ENCODE peak calls at places on chromosomes 2 and 18, in six cellular contexts. C is GM06990, K is ovary, B is lung, T is thyroid gland, L is IMR-90. Z is an unnamed sample. For H3K36me3, the result is how much of the 10 kb centered on the place peaks cover.

GRCh38 chr2:109537565-109538221 is 76.1 kb downstream of the SEPTIN10 start:
- DNase-seq in C (no peak), K (no peak), B (no peak), T (no peak), L (peak), Z (no peak)

GRCh38 chr2:3282056-3282998 is 95.3 kb downstream of the EIPR1 start:
- DNase-seq in C (no peak), K (no peak), B (no peak), T (peak), L (peak), Z (peak)

GRCh38 chr2:34096552-34097171 is 497.6 kb upstream of the FAM98A start:
- DNase-seq in C (no peak), K (no peak), B (peak), T (peak), L (peak), Z (no peak)

GRCh38 chr18:21851327-21851961 is 110.9 kb downstream of the MIB1 start:
- DNase-seq in C (no peak), K (no peak), B (no peak), T (no peak), L (peak), Z (no peak)

GRCh38 chr2:33033524-33034150 is 86.9 kb downstream of the LTBP1 start:
- DNase-seq in C (no peak), K (no peak), B (no peak), T (no peak), L (peak), Z (no peak)

GRCh38 chr2:15909157-15909556 is 31.2 kb upstream of the MYCN start:
- DNase-seq in C (no peak), K (no peak), B (no peak), T (no peak), L (no peak), Z (no peak)

GRCh38 chr2:23491622-23492336 is 106.8 kb downstream of the KLHL29 start:
- DNase-seq in C (no peak), K (no peak), B (no peak), T (no peak), L (no peak), Z (no peak)

GRCh38 chr2:185245216-185245615 is 493.4 kb upstream of the FSIP2 start:
- DNase-seq in C (no peak), K (no peak), B (no peak), T (no peak), L (no peak), Z (no peak)

GRCh38 chr2:45813003-45813601 is 161.6 kb downstream of the PRKCE start:
- DNase-seq in C (no peak), K (peak), B (no peak), T (no peak), L (peak), Z (peak)

GRCh38 chr2:219442206-219443015 is 7.8 kb downstream of the SPEG start:
- DNase-seq in C (no peak), K (peak), B (no peak), T (no peak), L (no peak), Z (peak)

GRCh38 chr2:1448009-1448408 is 34.7 kb downstream of the TPO start:
- DNase-seq in C (no peak), K (no peak), B (no peak), T (no peak), L (no peak), Z (no peak)

GRCh38 chr2:148875387-148876051 is 492 bp downstream of the KIF5C start:
- DNase-seq in C (peak), K (no peak), B (no peak), T (no peak), L (no peak), Z (no peak)

GRCh38 chr2:195410272-195410671 is 246.8 kb upstream of the SLC39A10 start:
- DNase-seq in C (peak), K (no peak), B (no peak), T (no peak), L (no peak), Z (no peak)

GRCh38 chr2:156892449-156893335 is 364.8 kb upstream of the GALNT5 start:
- DNase-seq in C (peak), K (no peak), B (no peak), T (peak), L (peak), Z (no peak)

GRCh38 chr2:166106431-166107015 is 21.3 kb downstream of the SCN1A start:
- DNase-seq in C (no peak), K (no peak), B (no peak), T (no peak), L (peak), Z (no peak)

GRCh38 chr2:237026981-237027711 is 58.5 kb upstream of the COPS8 start:
- DNase-seq in C (no peak), K (peak), B (peak), T (peak), L (peak), Z (peak)

GRCh38 chr2:201260302-201260800 is at the start of gene CASP8:
- DNase-seq in C (no peak), K (no peak), B (peak), T (no peak), L (peak), Z (no peak)

GRCh38 chr18:2846241-2846637 is 567 bp upstream of the EMILIN2 start:
- DNase-seq in C (no peak), K (no peak), B (no peak), T (peak), L (peak), Z (peak)

GRCh38 chr2:24164416-24164973 is 10.4 kb upstream of the FAM228A start:
- DNase-seq in C (peak), K (no peak), B (no peak), T (no peak), L (no peak), Z (no peak)

GRCh38 chr2:81576713-81577112 is 1272.2 kb upstream of the LRRTM1 start:
- DNase-seq in C (no peak), K (no peak), B (no peak), T (no peak), L (no peak), Z (no peak)

GRCh38 chr2:227642691-227643090 is 23.9 kb upstream of the SCYGR5 start:
- DNase-seq in C (no peak), K (no peak), B (no peak), T (no peak), L (no peak), Z (no peak)

GRCh38 chr2:50345691-50346090 is 686.2 kb downstream of the NRXN1 start:
- DNase-seq in C (no peak), K (no peak), B (no peak), T (no peak), L (no peak), Z (no peak)

GRCh38 chr2:201929627-201930026 is 104.0 kb upstream of the FZD7 start:
- DNase-seq in C (no peak), K (no peak), B (no peak), T (no peak), L (no peak), Z (no peak)

GRCh38 chr2:215145611-215146010 is 7.2 kb upstream of the ABCA12 start:
- DNase-seq in C (no peak), K (no peak), B (no peak), T (no peak), L (no peak), Z (no peak)

GRCh38 chr18:33517950-33518349 is 60.1 kb upstream of the ASXL3 start:
- DNase-seq in C (no peak), K (no peak), B (no peak), T (no peak), L (no peak), Z (no peak)

GRCh38 chr18:51066273-51066672 is 36.3 kb downstream of the SMAD4 start:
- DNase-seq in C (no peak), K (no peak), B (no peak), T (no peak), L (peak), Z (no peak)

GRCh38 chr2:217685255-217685605 is 317.6 kb downstream of the TNS1 start:
- DNase-seq in C (no peak), K (peak), B (peak), T (peak), L (peak), Z (peak)

GRCh38 chr2:36663851-36664715 is 32.4 kb upstream of the VIT start:
- DNase-seq in C (no peak), K (no peak), B (no peak), T (no peak), L (peak), Z (no peak)

GRCh38 chr2:231709636-231709980 is 1.3 kb downstream of the PTMA start:
- DNase-seq in C (peak), K (peak), B (peak), T (peak), L (no peak), Z (peak)
- H3K36me3 ChIP-seq in C (under half), K (under half), B (under half), T (under half), L (under half), Z (under half)

DNA sequence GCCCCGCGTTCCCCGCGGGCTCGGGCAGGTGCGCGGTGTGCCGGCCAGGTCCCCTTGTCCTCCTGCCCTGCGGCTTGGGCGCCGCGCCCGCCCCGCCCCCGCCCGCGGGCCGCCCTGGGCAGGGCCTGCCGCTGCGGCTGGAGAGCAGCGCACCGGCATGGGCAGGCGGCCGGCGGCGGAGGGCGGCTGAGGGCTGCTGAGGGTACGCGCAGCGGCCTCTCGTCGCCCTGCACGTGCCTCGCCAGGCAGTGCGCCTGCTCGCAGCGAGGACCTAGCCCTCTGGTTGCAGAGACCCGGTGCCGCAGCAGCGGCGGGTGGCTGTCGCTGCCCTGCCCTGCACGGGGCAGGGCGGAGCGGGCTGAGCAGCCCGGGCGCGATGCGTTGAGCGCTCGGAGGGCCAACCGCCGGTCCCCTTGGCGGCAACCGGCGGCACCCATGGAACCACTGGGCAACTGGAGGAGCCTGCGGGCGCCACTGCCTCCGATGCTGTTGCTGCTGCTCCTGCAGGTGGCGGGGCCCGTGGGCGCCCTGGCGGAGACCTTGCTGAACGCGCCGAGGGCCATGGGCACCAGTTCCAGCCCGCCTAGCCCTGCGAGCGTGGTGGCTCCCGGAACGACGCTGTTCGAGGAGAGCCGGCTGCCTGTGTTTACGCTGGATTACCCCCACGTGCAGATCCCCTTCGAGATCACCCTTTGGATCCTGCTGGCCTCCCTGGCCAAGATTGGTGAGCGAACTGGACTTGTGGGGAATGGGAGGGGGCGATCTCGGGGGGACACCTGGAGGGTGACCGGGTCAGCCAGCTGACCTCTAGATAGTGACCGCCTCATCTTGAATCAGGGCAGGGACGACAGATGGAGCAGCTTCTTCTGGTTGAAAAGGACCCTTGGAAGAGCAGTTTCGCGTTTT is at the start of gene SLC9A2:
- DNase-seq in C (no peak), K (no peak), B (peak), T (peak), L (no peak), Z (peak)
- H3K4me3 ChIP-seq in C (peak), K (peak), B (peak), T (peak), L (peak), Z (peak)

DNA sequence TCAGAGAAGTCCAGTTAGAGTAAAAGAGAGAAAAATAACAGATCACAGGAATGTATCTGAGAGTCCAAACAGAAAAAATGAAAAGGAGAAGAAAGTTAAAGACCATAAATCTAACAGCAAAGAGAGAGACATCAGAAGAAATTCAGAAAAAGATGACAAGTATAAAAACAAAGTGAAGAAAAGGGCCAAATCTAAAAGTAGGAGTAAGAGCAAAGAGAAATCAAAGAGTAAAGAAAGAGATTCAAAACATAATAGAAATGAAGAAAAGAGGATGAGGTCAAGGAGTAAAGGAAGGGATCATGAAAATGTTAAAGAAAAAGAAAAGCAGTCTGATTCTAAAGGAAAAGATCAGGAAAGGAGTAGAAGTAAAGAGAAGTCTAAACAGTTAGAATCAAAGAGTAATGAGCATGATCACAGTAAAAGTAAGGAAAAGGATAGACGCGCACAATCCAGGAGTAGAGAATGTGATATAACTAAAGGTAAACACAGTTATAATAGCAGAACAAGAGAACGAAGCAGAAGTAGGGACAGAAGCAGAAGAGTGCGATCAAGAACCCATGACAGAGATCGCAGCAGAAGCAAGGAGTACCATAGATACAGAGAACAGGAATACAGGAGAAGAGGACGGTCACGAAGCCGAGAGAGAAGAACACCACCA is 52.4 kb downstream of the PPIG start:
- DNase-seq in C (no peak), K (no peak), B (no peak), T (no peak), L (no peak), Z (no peak)
- H3K36me3 ChIP-seq in C (under half), K (under half), B (under half), T (half or more), L (under half), Z (under half)

DNA sequence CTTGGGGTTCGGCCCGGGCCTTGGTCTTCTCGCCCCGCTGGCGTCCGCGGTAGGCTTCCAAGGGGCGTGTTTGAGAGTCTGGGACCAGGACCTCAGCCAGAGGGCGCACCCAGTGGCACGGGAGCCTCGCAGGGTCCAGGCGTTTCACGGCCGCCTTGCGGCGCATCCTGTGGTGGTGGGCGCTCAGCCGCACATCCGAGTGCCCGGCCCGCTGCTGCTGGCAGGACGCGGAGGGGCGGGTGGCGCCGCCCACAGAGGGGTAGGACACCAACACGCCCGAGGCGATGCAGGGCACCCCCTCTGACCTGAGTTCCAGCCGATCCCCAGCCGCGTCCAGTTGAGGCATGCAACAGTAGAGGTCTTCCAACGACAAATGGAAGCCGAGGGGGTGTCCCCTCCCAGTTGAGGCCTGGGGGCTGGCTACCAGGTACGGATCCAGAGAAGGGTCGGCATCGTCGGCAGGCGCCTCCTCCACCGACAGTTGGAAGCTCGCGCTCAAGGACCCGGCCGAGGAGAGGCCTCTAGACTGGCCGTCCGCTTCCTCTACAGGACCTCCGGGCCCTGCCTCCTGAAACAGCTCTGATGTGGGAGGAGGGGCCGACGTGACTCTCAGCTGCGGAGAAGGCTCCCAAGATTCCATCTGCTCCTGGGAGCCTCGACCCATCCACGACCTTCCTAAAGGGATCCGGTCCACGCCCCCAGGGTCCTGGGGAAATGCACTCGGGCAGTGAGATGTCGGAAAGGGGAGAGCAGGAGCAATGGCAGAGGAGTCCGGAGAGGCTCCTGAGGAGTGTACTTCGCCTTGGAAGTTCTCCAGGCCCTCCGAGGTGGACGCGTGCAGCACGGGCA is 6.3 kb downstream of the C2orf81 start:
- DNase-seq in C (peak), K (peak), B (no peak), T (peak), L (no peak), Z (peak)
- H3K4me3 ChIP-seq in C (peak), K (peak), B (peak), T (peak), L (no peak), Z (peak)

GRCh38 chr2:230475143-230475542 is 59.1 kb downstream of the SP100 start:
- DNase-seq in C (no peak), K (no peak), B (no peak), T (no peak), L (no peak), Z (no peak)

GRCh38 chr2:230471074-230471473 is 55.1 kb downstream of the SP100 start:
- DNase-seq in C (no peak), K (no peak), B (no peak), T (no peak), L (no peak), Z (no peak)

GRCh38 chr2:230472619-230473018 is 56.6 kb downstream of the SP100 start:
- DNase-seq in C (peak), K (no peak), B (no peak), T (no peak), L (peak), Z (no peak)

DNA sequence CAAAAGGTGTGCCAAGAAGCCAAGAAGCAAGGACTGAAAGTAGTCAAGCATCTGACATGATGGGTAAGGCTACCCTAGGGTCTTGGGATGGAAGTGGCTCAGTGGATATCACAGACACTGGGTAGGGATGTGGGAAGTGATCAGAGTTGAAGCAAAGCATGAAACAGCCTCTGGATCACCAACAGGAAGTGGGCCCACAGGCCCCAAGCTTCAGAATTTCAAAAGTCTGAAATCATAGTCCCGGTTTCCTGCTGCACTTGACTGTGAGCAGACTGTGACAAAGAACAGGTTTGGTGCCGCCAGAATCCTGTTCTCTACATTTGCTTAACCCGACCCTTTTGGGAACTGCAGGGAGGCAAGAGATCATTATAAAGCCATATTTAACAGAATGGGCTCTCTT is 57.4 kb downstream of the SP100 start:
- DNase-seq in C (no peak), K (no peak), B (no peak), T (no peak), L (no peak), Z (no peak)
- H3K36me3 ChIP-seq in C (under half), K (under half), B (under half), T (under half), L (under half), Z (under half)

GRCh38 chr2:142542431-142542910 is 335.0 kb upstream of the KYNU start:
- DNase-seq in C (no peak), K (no peak), B (no peak), T (no peak), L (no peak), Z (no peak)

GRCh38 chr2:142545036-142545435 is 332.4 kb upstream of the KYNU start:
- DNase-seq in C (no peak), K (no peak), B (no peak), T (no peak), L (no peak), Z (no peak)

DNA sequence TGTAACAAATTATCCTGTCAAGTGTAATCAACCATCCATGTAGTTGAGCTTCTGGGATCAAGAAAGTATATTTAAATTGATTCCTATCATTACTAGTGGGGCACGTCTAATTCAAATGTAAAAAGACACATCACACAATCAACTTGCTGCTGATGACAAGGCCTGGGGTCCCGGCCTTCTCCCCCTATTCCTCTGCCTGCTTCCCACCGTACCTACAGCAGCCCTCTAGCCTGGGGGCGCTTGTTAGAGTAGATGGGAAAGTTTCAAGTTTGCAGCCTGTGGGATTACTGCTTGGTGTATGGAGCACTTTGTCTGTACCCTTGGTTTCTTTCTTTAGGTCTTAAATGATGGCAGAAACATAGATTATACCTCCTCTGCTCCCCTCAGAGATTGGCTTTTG is 333.3 kb upstream of the KYNU start:
- DNase-seq in C (no peak), K (no peak), B (no peak), T (no peak), L (no peak), Z (no peak)
- H3K4me3 ChIP-seq in C (no peak), K (no peak), B (no peak), T (no peak), L (no peak), Z (no peak)

Z was measured in psoas muscle.